ENCODE peak calls at places on chromosomes 7 and 10, in five cellular contexts. One of them, this sample, is unnamed.

GRCh38 chr10:95406651-95407280 is 116.0 kb upstream of the PDLIM1 start:
- DNase-seq in tibial artery: peak; percentile 94
- DNase-seq in GM23338: no peak
- DNase-seq in ovary: no peak
- DNase-seq in neuronal stem cell: no peak
- DNase-seq in this sample: peak; percentile 72

GRCh38 chr10:73480158-73480557 is 15.7 kb downstream of the PPP3CB start:
- DNase-seq in tibial artery: no peak
- DNase-seq in GM23338: no peak
- DNase-seq in ovary: no peak
- DNase-seq in neuronal stem cell: no peak
- DNase-seq in this sample: no peak

GRCh38 chr7:159154243-159154642 is 9.6 kb upstream of the VIPR2 start:
- DNase-seq in tibial artery: no peak
- DNase-seq in GM23338: no peak
- DNase-seq in ovary: no peak
- DNase-seq in neuronal stem cell: no peak
- DNase-seq in this sample: no peak

GRCh38 chr7:115102738-115103137 is 180.8 kb downstream of the MDFIC start:
- DNase-seq in tibial artery: no peak
- DNase-seq in GM23338: no peak
- DNase-seq in ovary: no peak
- DNase-seq in neuronal stem cell: no peak
- DNase-seq in this sample: no peak

GRCh38 chr10:97914837-97915211 is 65.2 kb downstream of the GOLGA7B start:
- DNase-seq in tibial artery: peak; percentile 82
- DNase-seq in GM23338: peak; percentile 93
- DNase-seq in ovary: peak; percentile 60
- DNase-seq in neuronal stem cell: peak; percentile 65
- DNase-seq in this sample: peak; percentile 90

GRCh38 chr10:18738835-18739234 is 79.6 kb downstream of the ARL5B start:
- DNase-seq in tibial artery: no peak
- DNase-seq in GM23338: no peak
- DNase-seq in ovary: no peak
- DNase-seq in neuronal stem cell: no peak
- DNase-seq in this sample: no peak

GRCh38 chr10:102714621-102715455 is at the start of gene SFXN2:
- DNase-seq in tibial artery: no peak
- DNase-seq in GM23338: peak; percentile 75
- DNase-seq in ovary: no peak
- DNase-seq in neuronal stem cell: no peak
- DNase-seq in this sample: peak; percentile 55

GRCh38 chr7:155533827-155534690 is 12.3 kb downstream of the CNPY1 start:
- DNase-seq in tibial artery: no peak
- DNase-seq in GM23338: peak; percentile 89
- DNase-seq in ovary: no peak
- DNase-seq in neuronal stem cell: peak; percentile 65
- DNase-seq in this sample: peak; percentile 56

DNA sequence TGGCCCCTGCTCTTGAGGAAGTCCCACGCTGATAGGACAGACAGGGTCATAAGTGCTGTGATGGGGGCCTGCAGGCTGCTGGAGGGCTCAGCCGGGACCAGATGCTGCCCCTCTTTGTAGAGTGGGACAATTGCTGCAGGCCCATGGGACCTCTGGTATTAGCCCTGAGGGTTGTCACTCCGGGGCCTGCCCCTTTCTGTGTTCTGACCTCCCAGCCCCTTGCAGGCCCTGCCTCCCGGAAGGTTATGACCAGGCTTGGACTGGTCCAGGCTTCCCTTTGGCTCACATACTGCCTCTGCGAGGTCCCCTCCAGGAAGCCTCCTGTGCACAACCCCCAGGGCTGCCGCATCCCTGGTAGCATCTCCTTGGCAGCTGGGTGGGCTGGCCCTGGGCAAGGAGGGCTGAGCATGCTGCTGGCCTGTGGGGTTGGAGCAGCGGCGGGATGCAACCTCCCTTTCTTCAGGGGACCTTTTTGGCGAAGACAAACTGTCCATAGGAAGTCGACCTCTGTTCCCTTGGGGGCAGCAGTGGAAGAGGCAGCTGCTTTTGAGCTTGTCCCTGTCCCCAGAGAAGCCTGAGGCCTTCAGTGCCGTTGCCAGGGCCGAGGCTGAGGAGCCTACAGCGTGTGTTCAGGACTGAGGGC is 8.8 kb downstream of the LIMK1 start:
- DNase-seq in tibial artery: no peak
- DNase-seq in GM23338: peak; percentile 43
- DNase-seq in ovary: peak; percentile 40
- DNase-seq in neuronal stem cell: no peak
- DNase-seq in this sample: no peak
- H3K4me1 ChIP-seq in tibial artery: peaks cover 31% of the 10 kb centered on the region
- H3K4me1 ChIP-seq in GM23338: peaks cover 34% of the 10 kb centered on the region
- H3K4me1 ChIP-seq in ovary: peaks cover 16% of the 10 kb centered on the region
- H3K4me1 ChIP-seq in neuronal stem cell: peaks cover 38% of the 10 kb centered on the region
- H3K4me1 ChIP-seq in this sample: peaks cover 21% of the 10 kb centered on the region

GRCh38 chr7:28016297-28016696 is 164.3 kb downstream of the JAZF1 start:
- DNase-seq in tibial artery: no peak
- DNase-seq in GM23338: no peak
- DNase-seq in ovary: no peak
- DNase-seq in neuronal stem cell: no peak
- DNase-seq in this sample: no peak

GRCh38 chr7:28017372-28017771 is 163.2 kb downstream of the JAZF1 start:
- DNase-seq in tibial artery: no peak
- DNase-seq in GM23338: no peak
- DNase-seq in ovary: no peak
- DNase-seq in neuronal stem cell: no peak
- DNase-seq in this sample: no peak

GRCh38 chr7:28013019-28013418 is 167.6 kb downstream of the JAZF1 start:
- DNase-seq in tibial artery: no peak
- DNase-seq in GM23338: no peak
- DNase-seq in ovary: no peak
- DNase-seq in neuronal stem cell: no peak
- DNase-seq in this sample: no peak

GRCh38 chr7:28013441-28013840 is 167.2 kb downstream of the JAZF1 start:
- DNase-seq in tibial artery: no peak
- DNase-seq in GM23338: no peak
- DNase-seq in ovary: no peak
- DNase-seq in neuronal stem cell: no peak
- DNase-seq in this sample: no peak

DNA sequence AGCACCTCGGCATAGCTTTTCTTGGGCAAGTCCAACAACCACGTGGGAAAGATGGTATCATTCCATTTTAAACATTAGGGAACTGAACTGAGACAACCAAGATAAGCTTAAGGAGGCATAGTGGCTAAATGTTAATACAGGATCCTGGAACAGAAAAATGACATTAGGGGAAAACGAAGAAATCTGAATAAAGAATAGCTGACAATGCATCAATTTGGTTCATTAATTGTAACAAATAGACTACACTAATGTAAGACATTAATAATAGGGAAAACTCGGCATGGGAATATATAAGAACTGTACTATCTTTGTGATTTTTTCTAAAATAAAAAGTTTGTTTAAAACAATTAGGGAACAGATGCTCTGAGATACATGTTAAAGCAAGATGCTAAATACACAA is 165.4 kb downstream of the JAZF1 start:
- DNase-seq in tibial artery: no peak
- DNase-seq in GM23338: no peak
- DNase-seq in ovary: no peak
- DNase-seq in neuronal stem cell: no peak
- DNase-seq in this sample: no peak
- H3K4me1 ChIP-seq in tibial artery: peaks cover 44% of the 10 kb centered on the region
- H3K4me1 ChIP-seq in GM23338: no peaks in the 10 kb centered on the region
- H3K4me1 ChIP-seq in ovary: no peaks in the 10 kb centered on the region
- H3K4me1 ChIP-seq in neuronal stem cell: no peaks in the 10 kb centered on the region
- H3K4me1 ChIP-seq in this sample: peaks cover 5% of the 10 kb centered on the region

GRCh38 chr7:122845286-122845685 is 41.0 kb downstream of the CADPS2 start:
- DNase-seq in tibial artery: no peak
- DNase-seq in GM23338: no peak
- DNase-seq in ovary: no peak
- DNase-seq in neuronal stem cell: no peak
- DNase-seq in this sample: no peak
- H3K4me1 ChIP-seq in tibial artery: no peaks in the 10 kb centered on the region
- H3K4me1 ChIP-seq in GM23338: peaks cover 18% of the 10 kb centered on the region
- H3K4me1 ChIP-seq in ovary: peaks cover 9% of the 10 kb centered on the region
- H3K4me1 ChIP-seq in neuronal stem cell: peaks cover 11% of the 10 kb centered on the region
- H3K4me1 ChIP-seq in this sample: peaks cover 4% of the 10 kb centered on the region

DNA sequence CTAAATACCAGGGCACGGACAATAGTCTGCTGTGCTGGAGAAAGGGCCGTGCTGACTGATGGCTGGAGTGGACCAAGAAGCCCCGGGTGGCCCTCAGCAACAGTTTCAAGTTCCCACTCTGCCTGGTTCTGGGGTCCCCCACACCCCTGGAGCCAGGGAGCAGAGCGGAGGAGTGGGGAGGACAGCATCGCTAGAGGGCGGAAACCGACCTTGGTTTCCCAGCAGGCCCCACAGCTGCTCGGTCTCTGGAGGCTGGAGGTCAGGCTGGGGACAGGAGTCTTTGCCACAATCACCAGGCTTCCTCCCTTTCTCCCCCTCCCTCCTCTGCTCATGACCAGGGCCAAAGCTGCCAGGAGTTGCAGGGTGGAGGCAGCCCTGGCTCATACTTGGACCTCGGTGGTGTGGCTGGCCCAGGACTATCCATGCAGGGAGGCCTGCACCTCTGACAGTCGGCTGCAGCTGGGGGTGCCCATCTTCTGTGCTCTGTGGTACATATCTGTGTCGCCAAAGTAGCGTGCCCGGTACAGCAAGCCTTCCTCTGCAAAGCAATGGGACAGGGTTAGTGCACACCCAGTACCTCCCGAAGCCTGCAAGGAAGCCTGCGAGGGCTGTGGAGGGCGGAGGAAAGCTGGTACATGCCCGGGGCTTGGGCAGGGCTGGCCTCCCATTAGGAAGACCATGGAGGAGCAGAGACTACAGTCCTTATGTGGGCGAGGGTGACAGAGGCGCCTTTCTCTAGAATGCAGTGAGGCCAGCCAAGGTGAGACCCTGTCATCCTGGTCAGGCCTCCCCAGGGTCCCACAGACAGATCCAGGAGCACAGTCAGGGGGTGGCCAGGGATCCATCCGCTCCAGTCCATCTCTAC is 19.1 kb downstream of the DNAJB12 start:
- DNase-seq in tibial artery: peak; percentile 95
- DNase-seq in GM23338: no peak
- DNase-seq in ovary: peak; percentile 77
- DNase-seq in neuronal stem cell: no peak
- DNase-seq in this sample: peak; percentile 11
- H3K4me1 ChIP-seq in tibial artery: peaks cover 71% of the 10 kb centered on the region
- H3K4me1 ChIP-seq in GM23338: peaks cover 16% of the 10 kb centered on the region
- H3K4me1 ChIP-seq in ovary: peaks cover 46% of the 10 kb centered on the region
- H3K4me1 ChIP-seq in neuronal stem cell: peaks cover 49% of the 10 kb centered on the region
- H3K4me1 ChIP-seq in this sample: peaks cover 33% of the 10 kb centered on the region

DNA sequence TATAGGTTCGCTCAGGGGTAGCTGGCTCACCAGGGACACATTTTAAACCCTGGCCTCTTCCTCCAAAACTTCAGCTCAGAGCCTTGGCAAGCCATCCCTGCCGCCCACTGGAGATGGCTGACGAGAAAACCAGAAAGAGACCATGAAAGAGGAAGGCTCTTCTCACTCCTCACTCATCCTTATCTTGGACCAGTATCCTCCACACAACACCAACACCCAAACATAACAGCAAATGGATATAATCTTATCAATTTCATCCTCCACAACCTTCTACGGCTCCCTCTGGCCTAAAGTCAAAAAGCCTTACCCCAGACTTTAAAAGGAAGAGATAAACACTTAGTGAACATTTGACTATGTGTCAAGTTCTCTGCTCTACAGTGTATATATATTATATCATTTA is 26.9 kb downstream of the DLG5 start:
- DNase-seq in tibial artery: no peak
- DNase-seq in GM23338: no peak
- DNase-seq in ovary: no peak
- DNase-seq in neuronal stem cell: no peak
- DNase-seq in this sample: no peak
- H3K4me1 ChIP-seq in tibial artery: peaks cover 26% of the 10 kb centered on the region
- H3K4me1 ChIP-seq in GM23338: peaks cover 22% of the 10 kb centered on the region
- H3K4me1 ChIP-seq in ovary: peaks cover 17% of the 10 kb centered on the region
- H3K4me1 ChIP-seq in neuronal stem cell: peaks cover 10% of the 10 kb centered on the region
- H3K4me1 ChIP-seq in this sample: peaks cover 32% of the 10 kb centered on the region

GRCh38 chr7:5697754-5698487 is 83.5 kb downstream of the RNF216 start:
- DNase-seq in tibial artery: no peak
- DNase-seq in GM23338: no peak
- DNase-seq in ovary: no peak
- DNase-seq in neuronal stem cell: no peak
- DNase-seq in this sample: no peak
- H3K4me1 ChIP-seq in tibial artery: peaks cover 80% of the 10 kb centered on the region
- H3K4me1 ChIP-seq in GM23338: no peaks in the 10 kb centered on the region
- H3K4me1 ChIP-seq in ovary: peaks cover 49% of the 10 kb centered on the region
- H3K4me1 ChIP-seq in neuronal stem cell: peaks cover 50% of the 10 kb centered on the region
- H3K4me1 ChIP-seq in this sample: peaks cover 65% of the 10 kb centered on the region

GRCh38 chr10:123519861-123520260 is 146.3 kb upstream of the GPR26 start:
- DNase-seq in tibial artery: no peak
- DNase-seq in GM23338: no peak
- DNase-seq in ovary: no peak
- DNase-seq in neuronal stem cell: no peak
- DNase-seq in this sample: no peak
- H3K4me1 ChIP-seq in tibial artery: no peaks in the 10 kb centered on the region
- H3K4me1 ChIP-seq in GM23338: peaks cover under 1% of the 10 kb centered on the region
- H3K4me1 ChIP-seq in ovary: no peaks in the 10 kb centered on the region
- H3K4me1 ChIP-seq in neuronal stem cell: no peaks in the 10 kb centered on the region
- H3K4me1 ChIP-seq in this sample: no peaks in the 10 kb centered on the region

This sample was measured in hepatocyte.